ENCODE peak calls at places on chromosomes 3 and 15, in eight cellular contexts. A is esophagus squamous epithelium, N is spleen, V is Peyer's patch, B is stomach, M is ovary, F is transverse colon, D is endothelial cell of umbilical vein. Y is an unnamed sample.

GRCh38 chr3:132399054-132399929 is 18.0 kb upstream of the DNAJC13 start:
- DNase-seq in A (no peak), N (no peak), V (no peak), B (no peak), M (no peak), F (no peak), D (peak), Y (peak)

GRCh38 chr3:69031635-69032034 is 18.2 kb upstream of the EOGT start:
- DNase-seq in A (no peak), N (no peak), V (no peak), B (no peak), M (no peak), F (no peak), D (no peak), Y (no peak)

GRCh38 chr3:188687389-188687788 is 484.4 kb upstream of the TPRG1 start:
- DNase-seq in A (no peak), N (no peak), V (no peak), B (no peak), M (no peak), F (no peak), D (peak), Y (no peak)

GRCh38 chr15:90545095-90545494 is 15.4 kb downstream of the CRTC3 start:
- DNase-seq in A (no peak), N (no peak), V (no peak), B (no peak), M (no peak), F (no peak), D (peak), Y (no peak)

GRCh38 chr3:123636431-123636841 is 51.6 kb upstream of the HACD2 start:
- DNase-seq in A (no peak), N (no peak), V (no peak), B (no peak), M (no peak), F (no peak), D (no peak), Y (no peak)

GRCh38 chr3:149736180-149737100 is 15.8 kb downstream of the COMMD2 start:
- DNase-seq in A (no peak), N (no peak), V (no peak), B (no peak), M (no peak), F (no peak), D (peak), Y (no peak)

GRCh38 chr15:74730619-74731316 is 5.4 kb upstream of the CYP1A1 start:
- DNase-seq in A (no peak), N (no peak), V (no peak), B (no peak), M (no peak), F (no peak), D (peak), Y (no peak)

GRCh38 chr15:41987925-41988275 is 15.5 kb upstream of the EHD4 start:
- DNase-seq in A (no peak), N (peak), V (no peak), B (no peak), M (no peak), F (no peak), D (no peak), Y (no peak)

GRCh38 chr3:17088017-17088416 is 203.3 kb downstream of the PLCL2 start:
- DNase-seq in A (no peak), N (no peak), V (no peak), B (no peak), M (no peak), F (no peak), D (no peak), Y (no peak)

GRCh38 chr15:65060641-65061397 is 7.0 kb downstream of the RASL12 start:
- DNase-seq in A (no peak), N (peak), V (no peak), B (no peak), M (peak), F (no peak), D (no peak), Y (no peak)

GRCh38 chr3:127748754-127749327 is 73.5 kb downstream of the MGLL start:
- DNase-seq in A (no peak), N (peak), V (peak), B (no peak), M (no peak), F (no peak), D (no peak), Y (no peak)

GRCh38 chr3:46939578-46940405 is 36.8 kb downstream of the CCDC12 start:
- DNase-seq in A (no peak), N (peak), V (peak), B (no peak), M (no peak), F (no peak), D (no peak), Y (no peak)

GRCh38 chr15:23670970-23671369 is 16.1 kb downstream of the NDN start:
- DNase-seq in A (no peak), N (no peak), V (no peak), B (no peak), M (no peak), F (no peak), D (no peak), Y (no peak)

GRCh38 chr3:52280046-52280445 is 1.6 kb upstream of the WDR82 start:
- DNase-seq in A (no peak), N (no peak), V (no peak), B (no peak), M (no peak), F (no peak), D (peak), Y (peak)

GRCh38 chr3:45922950-45923590 is 20.2 kb upstream of the CXCR6 start:
- DNase-seq in A (no peak), N (no peak), V (no peak), B (no peak), M (no peak), F (no peak), D (no peak), Y (no peak)

GRCh38 chr3:170476291-170476690 is 57.6 kb downstream of the CLDN11 start:
- DNase-seq in A (no peak), N (no peak), V (no peak), B (no peak), M (no peak), F (no peak), D (peak), Y (no peak)

GRCh38 chr3:72818092-72818721 is 30.0 kb downstream of the SHQ1 start:
- DNase-seq in A (no peak), N (no peak), V (no peak), B (no peak), M (no peak), F (no peak), D (peak), Y (peak)

GRCh38 chr3:3461317-3461716 is 281.8 kb upstream of the CRBN start:
- DNase-seq in A (no peak), N (no peak), V (no peak), B (no peak), M (no peak), F (no peak), D (no peak), Y (no peak)

GRCh38 chr3:110376119-110376518 is 695.5 kb upstream of the NECTIN3 start:
- DNase-seq in A (no peak), N (no peak), V (no peak), B (no peak), M (no peak), F (no peak), D (no peak), Y (no peak)

GRCh38 chr3:114624676-114625181 is 330.9 kb downstream of the TIGIT start:
- DNase-seq in A (no peak), N (peak), V (peak), B (peak), M (peak), F (peak), D (peak), Y (peak)

GRCh38 chr3:167887096-167887495 is 151.6 kb downstream of the SERPINI1 start:
- DNase-seq in A (no peak), N (no peak), V (no peak), B (no peak), M (no peak), F (no peak), D (no peak), Y (no peak)

GRCh38 chr15:90994059-90994416 is 297 bp downstream of the PRC1 start:
- DNase-seq in A (no peak), N (no peak), V (no peak), B (peak), M (no peak), F (no peak), D (no peak), Y (peak)

GRCh38 chr3:60274098-60274497 is 977.2 kb downstream of the FHIT start:
- DNase-seq in A (no peak), N (no peak), V (no peak), B (no peak), M (no peak), F (no peak), D (no peak), Y (no peak)

GRCh38 chr3:157317895-157318294 is 118.8 kb upstream of the PTX3 start:
- DNase-seq in A (no peak), N (no peak), V (no peak), B (no peak), M (no peak), F (no peak), D (no peak), Y (no peak)

GRCh38 chr3:111874177-111874820 is 15.2 kb downstream of the PHLDB2 start:
- DNase-seq in A (no peak), N (no peak), V (no peak), B (no peak), M (no peak), F (no peak), D (peak), Y (no peak)

GRCh38 chr15:98648654-98649537 is 557 bp downstream of the IGF1R start:
- DNase-seq in A (no peak), N (peak), V (peak), B (peak), M (peak), F (peak), D (peak), Y (peak)

DNA sequence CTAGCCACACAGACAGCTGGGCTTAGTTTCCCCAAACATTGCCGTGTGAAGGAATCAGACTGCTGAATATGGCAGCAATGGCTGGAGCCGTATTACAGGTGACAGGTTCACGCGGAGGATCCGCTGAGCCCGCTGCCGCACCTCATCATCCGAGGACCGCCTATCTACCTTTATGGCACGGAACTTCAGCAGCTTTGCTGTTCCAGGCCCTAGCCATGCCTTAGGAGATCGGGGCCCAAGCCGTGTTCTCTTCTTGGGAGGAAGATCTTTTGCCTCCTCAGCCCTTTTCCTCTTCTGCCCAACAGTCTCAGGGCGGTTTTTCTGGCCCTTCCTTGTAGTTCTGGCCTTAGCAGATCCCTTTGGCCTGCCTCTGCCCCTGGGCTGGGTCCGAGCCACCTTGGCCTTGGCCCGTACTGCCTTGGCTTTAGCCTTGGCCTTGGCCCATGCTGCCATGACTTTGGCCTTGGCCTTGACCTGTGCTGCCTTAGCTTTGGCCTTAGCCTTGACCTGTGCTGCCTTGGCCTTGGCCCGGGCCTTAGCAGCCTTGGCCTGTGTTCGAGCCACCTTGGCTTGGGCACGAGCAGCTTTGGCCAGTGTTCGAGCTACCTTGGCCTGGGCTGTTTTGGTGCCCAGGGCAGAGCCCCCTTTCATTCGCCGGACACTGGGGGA is 3.2 kb downstream of the CCDC71 start:
- DNase-seq in A (no peak), N (no peak), V (no peak), B (no peak), M (no peak), F (no peak), D (no peak), Y (no peak)
- TF ChIP-seq POLR2A in A (no peak), N (no peak), V (no peak), B (no peak), M (no peak), F (no peak), D (no peak), Y (no peak)

GRCh38 chr3:77207753-77208152 is 167.9 kb downstream of the ROBO2 start:
- DNase-seq in A (no peak), N (no peak), V (no peak), B (no peak), M (no peak), F (no peak), D (no peak), Y (no peak)
- TF ChIP-seq POLR2A in A (no peak), N (no peak), V (no peak), B (no peak), M (no peak), F (no peak), D (no peak), Y (no peak)

DNA sequence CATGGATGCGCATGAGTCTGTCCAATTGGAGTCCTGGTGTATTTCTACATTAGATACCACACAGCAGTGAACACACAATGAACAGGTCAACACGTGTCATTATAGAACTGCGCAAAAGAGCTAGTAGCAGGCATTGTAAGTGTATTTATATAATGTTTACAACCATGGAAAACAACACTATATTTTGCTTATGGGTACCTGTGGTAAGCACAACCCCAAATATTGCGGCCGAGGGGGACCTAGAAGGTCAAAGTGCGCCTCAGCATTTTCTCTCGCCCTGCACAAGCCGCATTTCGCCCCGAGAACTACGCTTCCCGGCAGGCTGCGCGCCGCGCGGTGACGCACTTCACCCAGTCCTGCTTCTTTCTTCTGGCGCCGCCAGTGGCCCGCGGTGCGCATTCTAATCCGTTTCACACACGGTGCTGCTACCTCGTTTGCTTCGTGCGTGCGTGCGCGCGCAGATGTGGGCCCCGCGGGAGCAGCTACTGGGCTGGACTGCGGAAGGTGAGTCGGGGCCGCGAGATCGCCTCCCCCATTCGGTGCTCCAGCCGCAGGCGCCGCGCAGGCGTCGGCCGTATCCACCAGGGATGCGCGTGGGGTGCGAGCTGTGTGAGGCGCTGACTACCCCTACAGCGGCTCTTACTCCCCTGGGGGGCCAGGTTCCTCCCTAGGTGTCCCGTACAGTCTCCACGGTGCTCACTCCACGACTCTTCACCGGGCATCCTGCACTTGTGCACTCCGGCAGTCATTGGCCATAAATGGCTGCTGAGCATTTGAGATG is at the start of gene ZNF589:
- DNase-seq in A (peak), N (peak), V (peak), B (peak), M (peak), F (peak), D (peak), Y (peak)
- TF ChIP-seq POLR2A in A (no peak), N (peak), V (peak), B (no peak), M (peak), F (peak), D (peak), Y (peak)

GRCh38 chr3:140242818-140243276 is 307.9 kb downstream of the CLSTN2 start:
- DNase-seq in A (no peak), N (no peak), V (no peak), B (no peak), M (no peak), F (no peak), D (peak), Y (no peak)
- TF ChIP-seq POLR2A in A (no peak), N (no peak), V (no peak), B (no peak), M (no peak), F (no peak), D (no peak), Y (no peak)

GRCh38 chr3:63864008-63864871 is 573 bp downstream of the ATXN7 start:
- DNase-seq in A (no peak), N (peak), V (peak), B (peak), M (peak), F (peak), D (peak), Y (peak)
- TF ChIP-seq POLR2A in A (no peak), N (no peak), V (no peak), B (no peak), M (no peak), F (peak), D (no peak), Y (no peak)

GRCh38 chr3:119635719-119636118 is 24.7 kb downstream of the POPDC2 start:
- DNase-seq in A (no peak), N (no peak), V (no peak), B (no peak), M (no peak), F (no peak), D (no peak), Y (no peak)

GRCh38 chr3:119636891-119637611 is 23.3 kb downstream of the POPDC2 start:
- DNase-seq in A (no peak), N (no peak), V (no peak), B (no peak), M (no peak), F (no peak), D (no peak), Y (no peak)

GRCh38 chr3:119639494-119640350 is 20.7 kb downstream of the POPDC2 start:
- DNase-seq in A (no peak), N (no peak), V (no peak), B (no peak), M (no peak), F (no peak), D (no peak), Y (no peak)

GRCh38 chr3:119636194-119636593 is 24.2 kb downstream of the POPDC2 start:
- DNase-seq in A (no peak), N (no peak), V (no peak), B (no peak), M (no peak), F (no peak), D (peak), Y (no peak)

GRCh38 chr3:119637679-119638525 is 22.5 kb downstream of the POPDC2 start:
- DNase-seq in A (no peak), N (no peak), V (no peak), B (no peak), M (no peak), F (no peak), D (peak), Y (peak)
- TF ChIP-seq POLR2A in A (no peak), N (no peak), V (no peak), B (no peak), M (no peak), F (no peak), D (no peak), Y (no peak)

GRCh38 chr3:48555231-48555948 is 1.2 kb downstream of the PFKFB4 start:
- DNase-seq in A (no peak), N (peak), V (no peak), B (no peak), M (no peak), F (no peak), D (no peak), Y (peak)

GRCh38 chr3:48553886-48554845 is 2.4 kb downstream of the PFKFB4 start:
- DNase-seq in A (no peak), N (peak), V (no peak), B (no peak), M (no peak), F (no peak), D (no peak), Y (no peak)

GRCh38 chr3:48558446-48559134 is 2.0 kb upstream of the PFKFB4 start:
- DNase-seq in A (no peak), N (peak), V (no peak), B (no peak), M (no peak), F (peak), D (no peak), Y (no peak)

GRCh38 chr3:48555949-48556795 is 431 bp downstream of the PFKFB4 start:
- DNase-seq in A (no peak), N (no peak), V (no peak), B (no peak), M (no peak), F (no peak), D (no peak), Y (peak)

DNA sequence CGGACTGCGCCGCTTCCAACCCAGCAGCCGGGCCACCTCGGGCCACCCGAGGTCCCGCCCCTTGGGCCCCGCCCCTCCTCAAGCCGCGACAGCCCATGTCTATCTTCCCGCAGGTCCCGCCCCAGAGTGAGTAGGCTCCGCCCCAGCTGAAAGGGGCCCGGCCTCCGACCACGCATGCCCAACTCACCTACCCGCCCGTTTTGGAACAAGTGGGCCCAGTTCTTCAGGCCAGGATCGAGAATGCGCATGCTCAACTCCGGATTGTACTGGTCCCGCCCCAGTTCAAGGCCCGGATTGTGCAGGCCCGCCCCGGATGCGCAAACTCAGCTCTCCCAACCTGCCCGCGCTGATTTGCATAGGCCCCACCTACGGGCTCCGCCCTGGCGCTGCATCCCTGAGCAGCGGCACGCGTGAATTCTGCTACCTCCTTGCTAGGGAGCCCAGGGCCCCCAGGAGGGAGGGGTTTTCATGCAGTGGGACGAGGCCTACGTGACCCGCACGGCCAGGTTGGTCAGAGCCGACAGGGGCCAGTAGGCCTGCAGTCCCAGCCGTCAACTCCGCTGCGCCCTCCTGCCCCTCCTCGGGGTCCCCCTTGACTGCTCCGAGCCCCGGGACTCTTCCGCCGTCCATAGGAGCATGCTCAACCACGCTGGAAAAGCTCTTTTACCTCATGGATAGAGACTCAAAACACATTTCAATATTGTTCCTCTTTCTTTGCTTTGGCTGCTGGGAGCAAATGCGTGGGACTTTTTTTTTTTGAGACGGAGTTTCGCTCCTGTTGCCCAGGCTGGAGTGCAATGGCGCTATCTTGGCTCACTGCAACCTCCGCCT is at the start of gene PFKFB4:
- DNase-seq in A (peak), N (peak), V (peak), B (peak), M (peak), F (peak), D (peak), Y (peak)
- TF ChIP-seq POLR2A in A (no peak), N (peak), V (no peak), B (no peak), M (no peak), F (no peak), D (no peak), Y (peak)

DNA sequence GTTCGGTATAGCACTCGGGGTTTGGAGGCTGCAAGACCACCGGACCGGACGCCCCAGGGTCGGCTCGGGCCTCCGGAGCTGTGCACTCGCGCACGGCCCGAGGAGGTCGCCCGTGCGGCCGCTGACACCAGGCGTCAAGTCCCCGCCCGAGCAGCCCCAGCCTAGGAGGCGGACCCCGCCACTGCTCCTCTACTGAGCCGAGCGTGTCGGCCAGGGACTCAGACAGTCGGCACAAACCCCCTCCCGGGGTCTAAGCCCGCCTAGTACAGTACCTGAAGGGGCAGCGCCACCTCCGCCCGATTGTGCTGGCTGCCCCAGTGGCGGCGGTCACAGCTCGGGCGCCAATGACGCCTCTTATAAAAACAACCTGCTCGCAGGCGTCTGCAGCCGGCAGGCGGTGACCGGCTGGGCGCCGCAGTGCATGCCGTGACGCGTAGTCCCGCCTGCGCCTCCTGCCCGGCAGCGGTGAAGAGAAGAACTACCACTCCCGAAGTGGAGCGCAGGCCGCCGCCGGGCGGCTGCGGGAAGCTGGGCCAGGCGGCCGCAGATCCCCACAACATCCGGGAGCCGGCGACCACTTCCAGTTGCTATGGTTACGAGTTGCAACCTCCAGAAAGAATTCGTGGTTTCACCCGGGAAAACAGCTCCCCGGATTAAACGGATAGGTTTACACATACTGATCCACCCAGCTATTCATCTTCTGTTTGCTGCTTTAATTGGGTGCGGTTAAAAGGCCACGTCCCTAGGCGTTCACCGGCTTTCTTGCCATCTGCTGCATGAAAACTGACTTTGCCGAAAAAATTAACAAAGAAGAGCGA is at the start of the genes CCPG1 and PIERCE2:
- DNase-seq in A (peak), N (peak), V (peak), B (peak), M (peak), F (peak), D (peak), Y (peak)
- TF ChIP-seq POLR2A in A (no peak), N (no peak), V (peak), B (peak), M (peak), F (peak), D (peak), Y (peak)

Y was measured in erythroblast.